ENCODE peak calls at places on chromosomes 7 and 10, in four cellular contexts. M is adrenal gland, F is body of pancreas, T is ovary. U is an unnamed sample. For H3K4me1, the result is how much of the 10 kb centered on the place peaks cover.

GRCh38 chr7:151705744-151706567 is 171.0 kb downstream of the PRKAG2 start:
- DNase-seq in F (peak), M (peak), T (peak), U (peak)

GRCh38 chr7:43612599-43613589 is 30.0 kb downstream of the STK17A start:
- DNase-seq in F (no peak), M (peak), T (no peak), U (no peak)

GRCh38 chr10:34522542-34522941 is 292.6 kb downstream of the PARD3 start:
- DNase-seq in T (no peak), F (no peak), M (no peak), U (no peak)

GRCh38 chr7:34902181-34902580 is 135.1 kb downstream of the DPY19L1 start:
- DNase-seq in M (no peak), T (no peak), F (no peak), U (no peak)

GRCh38 chr10:97505152-97505551 is 6.4 kb downstream of the UBTD1 start:
- DNase-seq in F (no peak), T (no peak), M (no peak), U (no peak)

GRCh38 chr7:1055491-1056005 is 11.2 kb downstream of the GPR146 start:
- DNase-seq in T (no peak), F (no peak), M (no peak), U (no peak)

GRCh38 chr7:141776374-141776773 is at the start of gene TAS2R4:
- DNase-seq in F (no peak), T (no peak), M (no peak), U (no peak)

GRCh38 chr10:132634241-132634946 is 96.8 kb downstream of the INPP5A start:
- DNase-seq in F (no peak), M (peak), T (no peak), U (no peak)

GRCh38 chr10:123930340-123931001 is 38.9 kb upstream of the CPXM2 start:
- DNase-seq in M (no peak), T (no peak), F (no peak), U (no peak)

GRCh38 chr10:44416976-44417375 is 32.1 kb upstream of the CXCL12 start:
- DNase-seq in T (no peak), F (no peak), M (no peak), U (no peak)

GRCh38 chr7:95404316-95404715 is 8.1 kb upstream of the PON3 start:
- DNase-seq in F (peak), M (peak), T (peak), U (peak)

GRCh38 chr7:130454959-130455358 is 14.1 kb upstream of the CEP41 start:
- DNase-seq in T (no peak), M (no peak), F (no peak), U (no peak)
- H3K4me1 ChIP-seq in T (under half), M (under half), F (under half), U (under half)

GRCh38 chr7:27419581-27420177 is 177.1 kb downstream of the EVX1 start:
- DNase-seq in M (no peak), T (no peak), F (no peak), U (no peak)
- TF ChIP-seq POLR2A in M (no peak), T (no peak), F (no peak), U (no peak)

DNA sequence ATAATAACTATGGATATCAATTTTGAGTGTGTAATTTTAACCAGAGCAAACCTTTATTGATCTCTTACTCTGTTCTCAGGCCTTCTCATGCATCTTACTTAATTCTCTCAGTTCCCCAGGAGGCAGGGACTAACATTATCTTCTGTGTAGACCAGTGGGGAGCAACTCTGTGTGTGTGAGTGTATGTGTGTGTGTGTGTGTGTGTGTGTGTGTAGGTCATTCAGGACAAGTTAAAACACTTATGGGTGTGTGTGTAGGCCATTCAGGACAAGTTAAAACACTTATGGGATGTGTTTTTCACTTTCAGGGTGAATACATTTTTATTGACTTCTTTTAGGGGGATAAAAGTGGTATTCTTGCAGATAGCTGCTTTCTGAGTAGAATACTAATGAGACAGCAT is 145.0 kb downstream of the ADAM12 start:
- DNase-seq in M (no peak), F (no peak), T (no peak), U (no peak)
- H3K4me1 ChIP-seq in M (under half), F (under half), T (under half), U (under half)

DNA sequence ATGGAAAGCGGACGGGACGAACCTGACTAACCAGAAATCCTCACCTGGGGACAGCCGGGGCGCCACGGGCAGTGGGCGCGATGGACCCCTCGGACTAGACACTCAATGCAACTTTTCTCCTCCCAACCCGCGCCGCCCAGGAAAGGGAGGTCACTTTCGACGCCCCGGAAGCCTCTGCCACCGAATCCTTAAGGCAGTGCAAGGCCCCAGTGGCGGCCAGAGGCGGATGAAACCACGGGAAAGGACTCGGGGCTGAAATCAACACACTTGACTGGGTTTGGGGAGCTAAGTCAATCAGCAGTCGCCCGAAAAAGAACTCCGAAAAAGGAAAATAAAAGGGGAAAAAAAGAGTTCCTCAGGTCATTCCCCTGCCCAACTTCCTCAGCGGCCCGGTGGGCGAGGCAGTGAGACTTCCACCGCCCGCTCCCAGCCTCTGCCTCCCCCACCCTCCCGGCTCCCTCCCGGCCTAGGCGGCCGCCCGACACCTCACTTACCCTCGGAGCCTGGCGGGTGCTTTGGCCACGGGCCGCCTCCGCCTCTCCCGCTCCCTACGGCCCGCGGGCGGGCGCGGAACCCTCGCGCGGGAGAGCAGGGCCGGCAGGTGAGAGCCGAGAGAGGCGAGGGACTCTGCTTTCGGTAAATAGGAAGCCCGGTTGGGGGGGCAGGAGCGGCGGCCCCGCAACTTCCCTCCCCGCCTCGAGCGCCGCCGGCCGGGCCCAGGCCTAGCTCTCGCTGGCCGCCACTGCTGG is 547 bp downstream of the WAPL start:
- DNase-seq in F (peak), M (peak), T (no peak), U (peak)
- TF ChIP-seq POLR2A in F (no peak), M (peak), T (no peak), U (peak)

DNA sequence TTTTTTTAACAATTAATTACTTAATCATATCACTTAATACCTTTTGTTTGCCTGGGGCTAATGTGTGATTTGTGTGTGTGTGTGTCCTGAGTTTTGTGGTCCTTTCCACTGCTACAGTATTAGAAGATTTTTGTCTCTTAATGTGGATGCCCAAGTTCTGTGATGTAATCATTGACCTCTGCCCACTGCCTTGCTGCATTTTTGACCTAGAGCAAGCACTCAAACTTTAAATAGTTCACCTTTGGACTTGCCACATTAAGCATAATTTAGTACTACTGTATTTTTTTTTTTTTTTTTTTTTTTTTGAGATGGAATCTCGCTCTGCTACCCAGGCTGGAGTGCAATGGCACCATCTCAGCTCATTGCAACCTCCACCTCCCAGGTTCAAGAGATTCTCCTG is 52.7 kb downstream of the VCL start:
- DNase-seq in T (no peak), M (no peak), F (no peak), U (no peak)
- H3K4me1 ChIP-seq in T (under half), M (under half), F (under half), U (under half)

GRCh38 chr10:119413738-119414611 is 128.5 kb downstream of the RGS10 start:
- DNase-seq in T (peak), M (no peak), F (peak), U (peak)
- TF ChIP-seq POLR2A in T (peak), M (no peak), F (no peak), U (no peak)

GRCh38 chr7:106774213-106774767 is 90.8 kb upstream of the PIK3CG start:
- DNase-seq in T (no peak), M (no peak), F (no peak), U (no peak)
- H3K4me1 ChIP-seq in T (under half), M (under half), F (under half), U (under half)

GRCh38 chr10:103661198-103661950 is 167.9 kb downstream of the NEURL1 start:
- DNase-seq in F (peak), M (peak), T (peak), U (peak)

GRCh38 chr10:103660364-103661197 is 167.1 kb downstream of the NEURL1 start:
- DNase-seq in M (no peak), F (peak), T (peak), U (peak)

GRCh38 chr10:103658049-103658577 is 164.6 kb downstream of the NEURL1 start:
- DNase-seq in M (no peak), T (no peak), F (no peak), U (no peak)

GRCh38 chr10:103661951-103662405 is 168.5 kb downstream of the NEURL1 start:
- DNase-seq in M (no peak), T (no peak), F (no peak), U (peak)

GRCh38 chr10:103659674-103660363 is 166.3 kb downstream of the NEURL1 start:
- DNase-seq in M (peak), F (peak), T (peak), U (peak)
- TF ChIP-seq POLR2A in M (peak), F (peak), T (no peak), U (no peak)